ENCODE peak calls at places on chromosome 9, in six cellular contexts. J, E, S, W, X and F are unnamed samples.

GRCh38 chr9:105341784-105342183 is 97.3 kb downstream of the SLC44A1 start:
- DNase-seq in X (peak), J (peak), W (no peak), E (no peak), S (no peak), F (peak)

GRCh38 chr9:134642385-134643181 is 980 bp downstream of the COL5A1 start:
- DNase-seq in S (peak), E (no peak), J (peak), X (peak), W (no peak), F (peak)

GRCh38 chr9:98708933-98709911 is at the start of gene GABBR2:
- DNase-seq in E (no peak), X (no peak), J (peak), S (no peak), W (no peak), F (no peak)

GRCh38 chr9:132541966-132542830 is 40.2 kb upstream of the BARHL1 start:
- DNase-seq in J (no peak), E (no peak), S (no peak), X (no peak), W (no peak), F (no peak)

GRCh38 chr9:83701769-83702168 is 6.0 kb downstream of the UBQLN1 start:
- DNase-seq in W (no peak), E (no peak), S (no peak), X (peak), J (peak), F (peak)

GRCh38 chr9:114894206-114894605 is 36.2 kb downstream of the TNFSF8 start:
- DNase-seq in S (no peak), W (no peak), E (no peak), X (peak), J (peak), F (peak)

GRCh38 chr9:129412814-129413536 is 207.9 kb downstream of the C9orf50 start:
- DNase-seq in X (peak), S (peak), J (peak), E (peak), W (peak), F (peak)

GRCh38 chr9:127698386-127698785 is 8.4 kb upstream of the CFAP157 start:
- DNase-seq in W (no peak), E (no peak), X (no peak), J (no peak), S (no peak), F (no peak)

GRCh38 chr9:4327504-4328191 is 27.8 kb upstream of the GLIS3 start:
- DNase-seq in W (no peak), S (no peak), E (no peak), X (peak), J (peak), F (no peak)

GRCh38 chr9:110029422-110029814 is 178.5 kb downstream of the C9orf152 start:
- DNase-seq in J (peak), E (no peak), X (peak), W (no peak), S (no peak), F (peak)